ENCODE peak calls at places on chromosomes 3 and 15, in four cellular contexts. E, M, G and F are unnamed samples.
A peak's percentile ranks its signal among the peaks of the same experiment; 100 is the strongest.

GRCh38 chr15:67512140-67512539 is 8.8 kb upstream of the C15orf61 start:
- DNase-seq in E (no peak), M (no peak), G (no peak), F (no peak)

GRCh38 chr15:64305261-64305660 is 50.7 kb downstream of the CSNK1G1 start:
- DNase-seq in E (no peak), G (no peak), M (no peak), F (no peak)

GRCh38 chr3:69420781-69421520 is 35.1 kb upstream of the FRMD4B start:
- DNase-seq in M (no peak), E (no peak), G (no peak), F (no peak)

GRCh38 chr3:30285188-30286006 is 321.0 kb upstream of the TGFBR2 start:
- DNase-seq in M (no peak), G (no peak), E (no peak), F (no peak)

GRCh38 chr3:26104856-26105255 is 315.0 kb downstream of the OXSM start:
- DNase-seq in E (no peak), G (peak; percentile 17), M (no peak), F (no peak)

GRCh38 chr3:46909535-46910161 is 32.1 kb downstream of the PTH1R start:
- DNase-seq in E (peak; percentile 93), G (peak; percentile 85), M (peak; percentile 74), F (peak; percentile 56)

GRCh38 chr15:70815604-70816003 is 38.4 kb downstream of the LARP6 start:
- DNase-seq in E (no peak), M (no peak), G (no peak), F (no peak)

GRCh38 chr15:70625438-70625837 is 137.9 kb downstream of the UACA start:
- DNase-seq in E (no peak), G (no peak), M (no peak), F (no peak)

GRCh38 chr15:101047301-101047781 is 128.2 kb downstream of the LRRK1 start:
- DNase-seq in E (peak; percentile 70), G (no peak), M (no peak), F (no peak)

GRCh38 chr3:175741951-175742350 is 882.8 kb downstream of the NAALADL2 start:
- DNase-seq in M (no peak), G (no peak), E (no peak), F (no peak)

GRCh38 chr15:90789496-90789895 is 72.3 kb downstream of the BLM start:
- DNase-seq in M (no peak), E (no peak), G (no peak), F (no peak)

GRCh38 chr3:183192650-183193300 is 30.2 kb upstream of the LAMP3 start:
- DNase-seq in G (no peak), E (no peak), M (no peak), F (no peak)

GRCh38 chr3:22620498-22620897 is 582.6 kb upstream of the UBE2E2 start:
- DNase-seq in M (no peak), E (no peak), G (no peak), F (no peak)

GRCh38 chr15:33076937-33077336 is 117.6 kb downstream of the FMN1 start:
- DNase-seq in G (no peak), M (no peak), E (no peak), F (no peak)

GRCh38 chr3:81726735-81727134 is 34.7 kb downstream of the GBE1 start:
- DNase-seq in G (no peak), M (no peak), E (peak; percentile 49), F (no peak)

GRCh38 chr3:111229301-111229700 is 157.7 kb downstream of the NECTIN3 start:
- DNase-seq in G (no peak), M (no peak), E (no peak), F (no peak)
- H3K9me3 ChIP-seq in G (no peaks in the 10 kb centered on the region), M (no peaks in the 10 kb centered on the region), E (no peaks in the 10 kb centered on the region), F (no peaks in the 10 kb centered on the region)

GRCh38 chr3:39299279-39299678 is 19.4 kb upstream of the CX3CR1 start:
- DNase-seq in M (no peak), E (no peak), G (peak; percentile 31), F (no peak)
- H3K9me3 ChIP-seq in M (peaks cover 27% of the 10 kb centered on the region), E (peaks cover 41% of the 10 kb centered on the region), G (peaks cover 21% of the 10 kb centered on the region), F (peaks cover 5% of the 10 kb centered on the region)

DNA sequence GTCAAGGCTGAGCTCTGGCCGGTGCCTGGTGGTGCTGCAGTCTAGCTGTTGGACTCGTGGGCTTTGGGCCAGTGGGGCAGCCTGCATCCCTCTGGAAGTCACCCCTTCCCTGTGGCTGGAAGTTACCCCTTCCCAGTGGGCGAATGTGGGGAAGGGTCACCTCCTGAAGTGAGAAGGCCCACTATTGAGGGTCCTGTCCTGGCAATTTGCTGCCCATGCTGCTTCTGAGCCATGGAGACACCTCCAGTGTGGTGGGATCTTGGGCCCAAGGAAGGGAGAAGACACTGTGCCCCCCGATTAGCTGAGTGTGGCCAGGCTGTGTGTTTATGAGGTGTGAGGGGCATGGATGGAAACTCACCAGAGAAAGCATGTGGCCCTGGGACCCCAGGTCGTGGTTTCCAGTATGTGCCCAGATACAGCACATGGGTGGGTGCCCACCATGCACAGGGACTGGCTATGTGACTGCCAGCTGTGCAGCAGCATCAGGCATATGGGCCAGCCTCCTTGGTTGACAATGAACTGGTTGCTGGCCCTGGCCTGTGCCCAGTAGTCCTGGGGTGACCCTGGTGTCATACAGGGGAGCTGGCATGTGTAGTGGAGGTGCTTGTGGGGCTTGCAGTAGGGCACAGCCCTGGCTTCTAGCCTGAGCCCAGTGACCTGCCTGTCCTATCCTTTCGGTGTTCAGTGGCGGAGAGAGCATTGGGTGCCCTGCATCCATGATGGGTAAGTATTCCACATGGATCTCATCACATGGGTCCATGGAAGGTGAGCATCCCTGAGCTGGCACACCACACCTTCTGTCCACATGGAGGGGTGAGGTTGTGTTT is 221.2 kb downstream of the SNRPN start:
- DNase-seq in E (peak; percentile 56), M (no peak), G (no peak), F (peak; percentile 2)
- H3K9me3 ChIP-seq in E (peaks cover 77% of the 10 kb centered on the region), M (peaks cover 58% of the 10 kb centered on the region), G (no peaks in the 10 kb centered on the region), F (no peaks in the 10 kb centered on the region)

GRCh38 chr15:25070357-25070963 is 115.7 kb downstream of the SNRPN start:
- DNase-seq in E (peak; percentile 31), M (no peak), G (no peak), F (no peak)

GRCh38 chr15:25068696-25069095 is 113.9 kb downstream of the SNRPN start:
- DNase-seq in E (no peak), G (no peak), M (no peak), F (no peak)

GRCh38 chr15:25067725-25068309 is 113.0 kb downstream of the SNRPN start:
- DNase-seq in G (no peak), E (peak; percentile 21), M (no peak), F (no peak)

DNA sequence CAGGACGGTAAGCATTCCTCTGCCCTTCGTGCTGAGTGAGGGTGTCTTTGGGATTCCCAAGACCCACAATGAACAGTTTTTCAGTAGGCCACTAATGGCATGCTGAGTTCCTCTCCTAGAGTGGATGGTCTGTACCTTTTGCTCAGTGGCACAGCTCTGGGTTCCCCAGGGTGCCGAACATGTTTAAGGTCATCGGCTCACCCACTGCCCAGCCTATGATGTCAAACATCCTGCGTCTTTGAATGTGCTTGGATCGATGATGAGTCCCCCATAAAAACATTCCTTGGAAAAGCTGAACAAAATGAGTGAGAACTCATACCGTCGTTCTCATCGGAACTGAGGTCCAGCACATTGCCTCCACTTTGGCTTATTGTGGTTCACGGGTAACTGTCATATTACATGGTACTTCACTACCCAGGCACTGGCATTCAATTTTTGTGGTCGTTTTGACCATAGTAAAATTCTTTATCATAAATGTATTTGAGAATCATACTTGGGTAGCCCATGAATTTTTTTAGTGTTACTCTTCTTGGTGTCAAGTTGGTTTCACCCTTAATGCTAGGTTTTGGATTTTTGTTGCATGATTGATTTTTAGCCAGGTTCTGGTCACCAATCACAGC is 118.2 kb downstream of the SNRPN start:
- DNase-seq in E (no peak), G (no peak), M (no peak), F (no peak)
- H3K9me3 ChIP-seq in E (peaks cover 100% of the 10 kb centered on the region), G (no peaks in the 10 kb centered on the region), M (peaks cover 100% of the 10 kb centered on the region), F (peaks cover 84% of the 10 kb centered on the region)